ENCODE peak calls at places on chromosomes 12 and 14, in four cellular contexts. D, J, T and Z are unnamed samples.
A peak's percentile ranks its signal among the peaks of the same experiment; 100 is the strongest.

GRCh38 chr12:120735181-120735580 is 9.6 kb downstream of the ACADS start:
- DNase-seq in D (no peak), J (no peak), T (no peak), Z (no peak)

GRCh38 chr12:14884458-14884878 is 1.2 kb downstream of the MGP start:
- DNase-seq in D (peak; percentile 91), J (no peak), T (no peak), Z (peak; percentile 69)

GRCh38 chr12:132608231-132609171 is 1.9 kb downstream of the LRCOL1 start:
- DNase-seq in D (no peak), J (no peak), T (peak; percentile 18), Z (no peak)

GRCh38 chr14:69629225-69630127 is 18.1 kb downstream of the SUSD6 start:
- DNase-seq in D (no peak), J (no peak), T (peak; percentile 35), Z (peak; percentile 59)

GRCh38 chr12:116544656-116545055 is 14.5 kb upstream of the MAP1LC3B2 start:
- DNase-seq in D (no peak), J (no peak), T (no peak), Z (no peak)

GRCh38 chr12:104064031-104064841 is at the start of gene HCFC2:
- DNase-seq in D (peak; percentile 93), J (peak; percentile 81), T (peak; percentile 94), Z (peak; percentile 94)

GRCh38 chr12:30794591-30795409 is 40.0 kb upstream of the CAPRIN2 start:
- DNase-seq in D (no peak), J (no peak), T (no peak), Z (no peak)

GRCh38 chr12:120089105-120089504 is 27.4 kb downstream of the RAB35 start:
- DNase-seq in D (no peak), J (no peak), T (no peak), Z (no peak)

GRCh38 chr14:58560208-58560607 is 77.6 kb upstream of the DACT1 start:
- DNase-seq in D (no peak), J (no peak), T (no peak), Z (no peak)

GRCh38 chr12:49358548-49359141 is 8.6 kb upstream of the SPATS2 start:
- DNase-seq in D (peak; percentile 17), J (no peak), T (peak; percentile 87), Z (peak; percentile 60)

GRCh38 chr14:69151458-69152180 is 1.3 kb downstream of the DCAF5 start:
- DNase-seq in D (peak; percentile 82), J (peak; percentile 90), T (peak; percentile 96), Z (peak; percentile 90)

GRCh38 chr12:111775205-111776193 is 8.8 kb downstream of the ALDH2 start:
- DNase-seq in D (no peak), J (no peak), T (no peak), Z (no peak)

GRCh38 chr12:105205322-105206048 is 30.5 kb downstream of the APPL2 start:
- DNase-seq in D (peak; percentile 93), J (no peak), T (no peak), Z (no peak)

GRCh38 chr12:18171571-18171970 is 81.6 kb upstream of the RERGL start:
- DNase-seq in D (no peak), J (no peak), T (no peak), Z (no peak)

GRCh38 chr12:19387182-19387581 is 52.1 kb upstream of the AEBP2 start:
- DNase-seq in D (no peak), J (no peak), T (no peak), Z (no peak)

GRCh38 chr12:94973202-94973601 is 30.3 kb downstream of the NDUFA12 start:
- DNase-seq in D (no peak), J (no peak), T (no peak), Z (peak; percentile 57)

GRCh38 chr14:71600309-71600708 is 331.9 kb upstream of the RGS6 start:
- DNase-seq in D (no peak), J (no peak), T (no peak), Z (no peak)